ENCODE peak calls at places on chromosomes 16 and 17, in five cellular contexts. One of them, this sample, is unnamed.
A peak's percentile ranks its signal among the peaks of the same experiment; 100 is the strongest.

GRCh38 chr17:2292100-2292499 is 11.5 kb downstream of the SMG6 start:
- DNase-seq in psoas muscle: no peak
- DNase-seq in NCI-H1436: no peak
- DNase-seq in ureter: no peak
- DNase-seq in fibroblast of the conjunctiva: no peak
- DNase-seq in this sample: no peak

GRCh38 chr17:45307290-45308015 is 9.4 kb downstream of the MAP3K14 start:
- DNase-seq in fibroblast of the conjunctiva: peak; percentile 87
- DNase-seq in psoas muscle: no peak
- DNase-seq in ureter: no peak
- DNase-seq in NCI-H1436: no peak
- DNase-seq in this sample: peak; percentile 87

GRCh38 chr16:70746708-70747424 is 54.1 kb downstream of the VAC14 start:
- DNase-seq in ureter: peak; percentile 90
- DNase-seq in psoas muscle: peak; percentile 77
- DNase-seq in fibroblast of the conjunctiva: peak; percentile 86
- DNase-seq in NCI-H1436: no peak
- DNase-seq in this sample: peak; percentile 61

GRCh38 chr16:28981517-28981916 is 3.3 kb upstream of the LAT start:
- DNase-seq in psoas muscle: no peak
- DNase-seq in NCI-H1436: no peak
- DNase-seq in ureter: no peak
- DNase-seq in fibroblast of the conjunctiva: no peak
- DNase-seq in this sample: no peak

GRCh38 chr17:72691017-72691416 is 401.5 kb downstream of the SLC39A11 start:
- DNase-seq in psoas muscle: no peak
- DNase-seq in ureter: no peak
- DNase-seq in fibroblast of the conjunctiva: no peak
- DNase-seq in NCI-H1436: no peak
- DNase-seq in this sample: no peak

GRCh38 chr17:37107406-37108083 is 158.8 kb downstream of the AATF start:
- DNase-seq in fibroblast of the conjunctiva: peak; percentile 8
- DNase-seq in ureter: peak; percentile 54
- DNase-seq in psoas muscle: peak; percentile 45
- DNase-seq in NCI-H1436: no peak
- DNase-seq in this sample: peak; percentile 18

GRCh38 chr16:3731126-3731935 is 14.0 kb upstream of the TRAP1 start:
- DNase-seq in fibroblast of the conjunctiva: no peak
- DNase-seq in ureter: no peak
- DNase-seq in psoas muscle: no peak
- DNase-seq in NCI-H1436: no peak
- DNase-seq in this sample: no peak

GRCh38 chr16:86824751-86825310 is 246.5 kb downstream of the FOXL1 start:
- DNase-seq in NCI-H1436: no peak
- DNase-seq in fibroblast of the conjunctiva: no peak
- DNase-seq in ureter: no peak
- DNase-seq in psoas muscle: no peak
- DNase-seq in this sample: peak; percentile 67

GRCh38 chr16:48408688-48409087 is 23.5 kb upstream of the SIAH1 start:
- DNase-seq in fibroblast of the conjunctiva: no peak
- DNase-seq in psoas muscle: no peak
- DNase-seq in NCI-H1436: no peak
- DNase-seq in ureter: peak; percentile 47
- DNase-seq in this sample: peak; percentile 50

GRCh38 chr17:81870155-81870977 is 771 bp downstream of the ARHGDIA start:
- DNase-seq in psoas muscle: peak; percentile 53
- DNase-seq in NCI-H1436: no peak
- DNase-seq in fibroblast of the conjunctiva: no peak
- DNase-seq in ureter: no peak
- DNase-seq in this sample: no peak

GRCh38 chr17:47323382-47324223 is at the start of gene EFCAB13:
- DNase-seq in ureter: peak; percentile 87
- DNase-seq in fibroblast of the conjunctiva: peak; percentile 59
- DNase-seq in NCI-H1436: peak; percentile 94
- DNase-seq in psoas muscle: peak; percentile 91
- DNase-seq in this sample: no peak

GRCh38 chr16:22694887-22695382 is 119.0 kb upstream of the HS3ST2 start:
- DNase-seq in ureter: peak; percentile 67
- DNase-seq in NCI-H1436: no peak
- DNase-seq in psoas muscle: no peak
- DNase-seq in fibroblast of the conjunctiva: peak; percentile 56
- DNase-seq in this sample: peak; percentile 12

GRCh38 chr17:37292429-37293139 is 83.2 kb upstream of the C17orf78 start:
- DNase-seq in NCI-H1436: no peak
- DNase-seq in psoas muscle: no peak
- DNase-seq in ureter: no peak
- DNase-seq in fibroblast of the conjunctiva: no peak
- DNase-seq in this sample: no peak

GRCh38 chr16:67207857-67208524 is 9.1 kb downstream of the ELMO3 start:
- DNase-seq in ureter: no peak
- DNase-seq in fibroblast of the conjunctiva: no peak
- DNase-seq in NCI-H1436: no peak
- DNase-seq in psoas muscle: peak; percentile 66
- DNase-seq in this sample: no peak

GRCh38 chr17:74424658-74425057 is 7.2 kb upstream of the GPRC5C start:
- DNase-seq in NCI-H1436: no peak
- DNase-seq in ureter: no peak
- DNase-seq in fibroblast of the conjunctiva: no peak
- DNase-seq in psoas muscle: peak; percentile 80
- DNase-seq in this sample: no peak

GRCh38 chr16:78851266-78851665 is 749.3 kb downstream of the MAF start:
- DNase-seq in psoas muscle: no peak
- DNase-seq in fibroblast of the conjunctiva: no peak
- DNase-seq in NCI-H1436: no peak
- DNase-seq in ureter: no peak
- DNase-seq in this sample: no peak

GRCh38 chr16:87543436-87544191 is 50.8 kb upstream of the ZCCHC14 start:
- DNase-seq in NCI-H1436: no peak
- DNase-seq in ureter: no peak
- DNase-seq in fibroblast of the conjunctiva: no peak
- DNase-seq in psoas muscle: peak; percentile 37
- DNase-seq in this sample: no peak

GRCh38 chr16:6864244-6864643 is 468.4 kb upstream of the RBFOX1 start:
- DNase-seq in ureter: no peak
- DNase-seq in NCI-H1436: no peak
- DNase-seq in fibroblast of the conjunctiva: no peak
- DNase-seq in psoas muscle: no peak
- DNase-seq in this sample: no peak

GRCh38 chr17:17577373-17577772 is 14.1 kb downstream of the PEMT start:
- DNase-seq in NCI-H1436: no peak
- DNase-seq in psoas muscle: no peak
- DNase-seq in fibroblast of the conjunctiva: no peak
- DNase-seq in ureter: no peak
- DNase-seq in this sample: no peak

GRCh38 chr16:75304521-75305363 is 53.3 kb upstream of the BCAR1 start:
- DNase-seq in ureter: no peak
- DNase-seq in NCI-H1436: no peak
- DNase-seq in fibroblast of the conjunctiva: peak; percentile 55
- DNase-seq in psoas muscle: peak; percentile 70
- DNase-seq in this sample: peak; percentile 76

GRCh38 chr16:15822957-15823356 is 33.9 kb downstream of the MYH11 start:
- DNase-seq in NCI-H1436: no peak
- DNase-seq in fibroblast of the conjunctiva: no peak
- DNase-seq in ureter: peak; percentile 79
- DNase-seq in psoas muscle: no peak
- DNase-seq in this sample: no peak